ENCODE peak calls at places on chromosomes 16 and 17, in nine cellular contexts. One of them, this sample, is unnamed.

GRCh38 chr16:7614022-7614795 is 281.6 kb downstream of the RBFOX1 start:
- DNase-seq in right lobe of liver: no peak
- DNase-seq in GM20000: no peak
- DNase-seq in kidney: no peak
- DNase-seq in HCT116: no peak
- DNase-seq in GM23338: no peak
- DNase-seq in BJ: no peak
- DNase-seq in activated CD8-positive, alpha-beta T cell treated with anti-CD3 and anti-CD28 coated beads for 36 hours: no peak
- DNase-seq in A549: no peak
- DNase-seq in this sample: no peak

GRCh38 chr16:2082171-2082982 is 34.6 kb downstream of the TSC2 start:
- DNase-seq in BJ: no peak
- DNase-seq in GM23338: no peak
- DNase-seq in right lobe of liver: peak
- DNase-seq in kidney: no peak
- DNase-seq in GM20000: no peak
- DNase-seq in HCT116: no peak
- DNase-seq in A549: peak
- DNase-seq in activated CD8-positive, alpha-beta T cell treated with anti-CD3 and anti-CD28 coated beads for 36 hours: no peak
- DNase-seq in this sample: no peak

GRCh38 chr16:16782153-16782552 is 403.2 kb downstream of the NPIPA7 start:
- DNase-seq in BJ: no peak
- DNase-seq in HCT116: no peak
- DNase-seq in GM23338: no peak
- DNase-seq in A549: no peak
- DNase-seq in kidney: no peak
- DNase-seq in right lobe of liver: no peak
- DNase-seq in activated CD8-positive, alpha-beta T cell treated with anti-CD3 and anti-CD28 coated beads for 36 hours: no peak
- DNase-seq in GM20000: no peak
- DNase-seq in this sample: no peak

GRCh38 chr17:58786586-58787295 is 31.1 kb downstream of the PPM1E start:
- DNase-seq in GM23338: no peak
- DNase-seq in HCT116: peak
- DNase-seq in A549: peak
- DNase-seq in right lobe of liver: no peak
- DNase-seq in BJ: peak
- DNase-seq in kidney: no peak
- DNase-seq in GM20000: no peak
- DNase-seq in activated CD8-positive, alpha-beta T cell treated with anti-CD3 and anti-CD28 coated beads for 36 hours: no peak
- DNase-seq in this sample: no peak

GRCh38 chr16:85754403-85754802 is 3.5 kb upstream of the C16orf74 start:
- DNase-seq in right lobe of liver: no peak
- DNase-seq in GM20000: no peak
- DNase-seq in A549: no peak
- DNase-seq in BJ: no peak
- DNase-seq in GM23338: no peak
- DNase-seq in HCT116: no peak
- DNase-seq in activated CD8-positive, alpha-beta T cell treated with anti-CD3 and anti-CD28 coated beads for 36 hours: no peak
- DNase-seq in kidney: no peak
- DNase-seq in this sample: no peak

GRCh38 chr17:48747445-48748363 is 19.2 kb upstream of the HOXB13 start:
- DNase-seq in GM23338: peak
- DNase-seq in activated CD8-positive, alpha-beta T cell treated with anti-CD3 and anti-CD28 coated beads for 36 hours: no peak
- DNase-seq in BJ: no peak
- DNase-seq in A549: no peak
- DNase-seq in right lobe of liver: no peak
- DNase-seq in HCT116: no peak
- DNase-seq in kidney: no peak
- DNase-seq in GM20000: no peak
- DNase-seq in this sample: no peak

GRCh38 chr17:29747660-29748059 is 124.9 kb upstream of the CORO6 start:
- DNase-seq in right lobe of liver: no peak
- DNase-seq in kidney: no peak
- DNase-seq in GM23338: no peak
- DNase-seq in HCT116: no peak
- DNase-seq in activated CD8-positive, alpha-beta T cell treated with anti-CD3 and anti-CD28 coated beads for 36 hours: no peak
- DNase-seq in BJ: no peak
- DNase-seq in A549: no peak
- DNase-seq in GM20000: no peak
- DNase-seq in this sample: no peak

GRCh38 chr16:51648521-51648920 is 497.5 kb upstream of the SALL1 start:
- DNase-seq in BJ: no peak
- DNase-seq in activated CD8-positive, alpha-beta T cell treated with anti-CD3 and anti-CD28 coated beads for 36 hours: no peak
- DNase-seq in GM23338: no peak
- DNase-seq in HCT116: no peak
- DNase-seq in GM20000: no peak
- DNase-seq in A549: no peak
- DNase-seq in right lobe of liver: no peak
- DNase-seq in kidney: no peak
- DNase-seq in this sample: no peak

GRCh38 chr17:9926150-9926804 is 21.2 kb upstream of the RCVRN start:
- DNase-seq in GM23338: no peak
- DNase-seq in HCT116: no peak
- DNase-seq in BJ: no peak
- DNase-seq in kidney: peak
- DNase-seq in right lobe of liver: no peak
- DNase-seq in GM20000: no peak
- DNase-seq in activated CD8-positive, alpha-beta T cell treated with anti-CD3 and anti-CD28 coated beads for 36 hours: no peak
- DNase-seq in A549: no peak
- DNase-seq in this sample: no peak

GRCh38 chr17:72362466-72363335 is 241.9 kb downstream of the SOX9 start:
- DNase-seq in GM20000: no peak
- DNase-seq in right lobe of liver: no peak
- DNase-seq in BJ: no peak
- DNase-seq in HCT116: no peak
- DNase-seq in GM23338: no peak
- DNase-seq in A549: peak
- DNase-seq in kidney: no peak
- DNase-seq in activated CD8-positive, alpha-beta T cell treated with anti-CD3 and anti-CD28 coated beads for 36 hours: no peak
- DNase-seq in this sample: no peak

GRCh38 chr17:13310858-13311257 is 290.9 kb downstream of the HS3ST3A1 start:
- DNase-seq in A549: no peak
- DNase-seq in HCT116: no peak
- DNase-seq in GM20000: no peak
- DNase-seq in kidney: no peak
- DNase-seq in GM23338: no peak
- DNase-seq in right lobe of liver: no peak
- DNase-seq in BJ: no peak
- DNase-seq in activated CD8-positive, alpha-beta T cell treated with anti-CD3 and anti-CD28 coated beads for 36 hours: no peak
- DNase-seq in this sample: no peak

GRCh38 chr16:61182416-61182815 is 853.8 kb downstream of the CDH8 start:
- DNase-seq in GM20000: no peak
- DNase-seq in BJ: no peak
- DNase-seq in HCT116: no peak
- DNase-seq in right lobe of liver: no peak
- DNase-seq in GM23338: no peak
- DNase-seq in activated CD8-positive, alpha-beta T cell treated with anti-CD3 and anti-CD28 coated beads for 36 hours: no peak
- DNase-seq in A549: no peak
- DNase-seq in kidney: no peak
- DNase-seq in this sample: no peak

GRCh38 chr16:23365602-23366240 is 63.6 kb downstream of the SCNN1B start:
- DNase-seq in GM20000: no peak
- DNase-seq in BJ: no peak
- DNase-seq in HCT116: no peak
- DNase-seq in activated CD8-positive, alpha-beta T cell treated with anti-CD3 and anti-CD28 coated beads for 36 hours: peak
- DNase-seq in A549: peak
- DNase-seq in GM23338: peak
- DNase-seq in right lobe of liver: no peak
- DNase-seq in kidney: no peak
- DNase-seq in this sample: peak

GRCh38 chr16:70703041-70703834 is 17.4 kb upstream of the MTSS2 start:
- DNase-seq in A549: no peak
- DNase-seq in HCT116: no peak
- DNase-seq in BJ: peak
- DNase-seq in GM23338: peak
- DNase-seq in GM20000: no peak
- DNase-seq in kidney: no peak
- DNase-seq in right lobe of liver: no peak
- DNase-seq in activated CD8-positive, alpha-beta T cell treated with anti-CD3 and anti-CD28 coated beads for 36 hours: no peak
- DNase-seq in this sample: no peak

DNA sequence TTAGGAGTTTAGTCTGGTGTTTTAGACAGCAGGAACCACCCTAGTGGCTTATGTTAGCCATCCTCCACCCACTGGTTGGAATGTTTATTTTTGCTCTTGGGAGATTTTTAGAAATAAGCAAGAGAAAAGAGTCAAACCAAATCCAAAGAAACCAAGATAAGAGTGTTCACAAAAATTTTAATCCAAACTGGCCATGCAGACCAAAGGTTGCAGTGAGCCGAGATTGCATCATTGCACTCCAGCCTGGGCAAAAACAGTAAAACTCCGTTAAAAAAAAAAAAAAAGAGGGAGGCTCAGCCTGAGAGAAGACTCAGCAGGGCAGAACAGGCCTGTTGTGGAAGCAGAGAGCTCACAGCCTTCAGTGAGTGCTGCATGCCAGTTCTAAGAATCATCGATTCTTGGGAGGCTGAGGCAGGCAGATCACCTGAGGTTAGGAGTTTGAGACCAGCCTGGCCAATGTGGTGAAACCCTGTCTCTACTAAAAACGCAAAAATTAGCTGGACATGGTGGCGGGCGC is 12.2 kb upstream of the C16orf54 start:
- DNase-seq in kidney: no peak
- DNase-seq in GM23338: no peak
- DNase-seq in activated CD8-positive, alpha-beta T cell treated with anti-CD3 and anti-CD28 coated beads for 36 hours: no peak
- DNase-seq in A549: no peak
- DNase-seq in HCT116: no peak
- DNase-seq in BJ: peak
- DNase-seq in right lobe of liver: no peak
- DNase-seq in GM20000: no peak
- DNase-seq in this sample: no peak
- TF ChIP-seq CTCF in kidney: no peak
- TF ChIP-seq CTCF in GM23338: no peak
- TF ChIP-seq CTCF in activated CD8-positive, alpha-beta T cell treated with anti-CD3 and anti-CD28 coated beads for 36 hours: no peak
- TF ChIP-seq CTCF in A549: no peak
- TF ChIP-seq CTCF in HCT116: no peak
- TF ChIP-seq CTCF in BJ: peak
- TF ChIP-seq CTCF in right lobe of liver: peak
- TF ChIP-seq CTCF in GM20000: no peak
- TF ChIP-seq CTCF in this sample: peak

GRCh38 chr16:27928542-27928941 is 135.0 kb downstream of the GSG1L start:
- DNase-seq in activated CD8-positive, alpha-beta T cell treated with anti-CD3 and anti-CD28 coated beads for 36 hours: no peak
- DNase-seq in right lobe of liver: no peak
- DNase-seq in kidney: no peak
- DNase-seq in GM20000: no peak
- DNase-seq in HCT116: no peak
- DNase-seq in A549: no peak
- DNase-seq in GM23338: peak
- DNase-seq in BJ: no peak
- DNase-seq in this sample: peak

GRCh38 chr16:27925612-27926011 is 137.9 kb downstream of the GSG1L start:
- DNase-seq in kidney: no peak
- DNase-seq in GM23338: no peak
- DNase-seq in activated CD8-positive, alpha-beta T cell treated with anti-CD3 and anti-CD28 coated beads for 36 hours: no peak
- DNase-seq in A549: no peak
- DNase-seq in HCT116: no peak
- DNase-seq in BJ: no peak
- DNase-seq in right lobe of liver: no peak
- DNase-seq in GM20000: no peak
- DNase-seq in this sample: peak

GRCh38 chr16:27932542-27933178 is 130.9 kb downstream of the GSG1L start:
- DNase-seq in kidney: no peak
- DNase-seq in activated CD8-positive, alpha-beta T cell treated with anti-CD3 and anti-CD28 coated beads for 36 hours: no peak
- DNase-seq in HCT116: no peak
- DNase-seq in A549: no peak
- DNase-seq in GM23338: no peak
- DNase-seq in right lobe of liver: no peak
- DNase-seq in GM20000: no peak
- DNase-seq in BJ: no peak
- DNase-seq in this sample: no peak

GRCh38 chr16:27927266-27927901 is 136.1 kb downstream of the GSG1L start:
- DNase-seq in BJ: no peak
- DNase-seq in activated CD8-positive, alpha-beta T cell treated with anti-CD3 and anti-CD28 coated beads for 36 hours: no peak
- DNase-seq in kidney: no peak
- DNase-seq in GM23338: no peak
- DNase-seq in GM20000: no peak
- DNase-seq in right lobe of liver: no peak
- DNase-seq in A549: no peak
- DNase-seq in HCT116: no peak
- DNase-seq in this sample: no peak

DNA sequence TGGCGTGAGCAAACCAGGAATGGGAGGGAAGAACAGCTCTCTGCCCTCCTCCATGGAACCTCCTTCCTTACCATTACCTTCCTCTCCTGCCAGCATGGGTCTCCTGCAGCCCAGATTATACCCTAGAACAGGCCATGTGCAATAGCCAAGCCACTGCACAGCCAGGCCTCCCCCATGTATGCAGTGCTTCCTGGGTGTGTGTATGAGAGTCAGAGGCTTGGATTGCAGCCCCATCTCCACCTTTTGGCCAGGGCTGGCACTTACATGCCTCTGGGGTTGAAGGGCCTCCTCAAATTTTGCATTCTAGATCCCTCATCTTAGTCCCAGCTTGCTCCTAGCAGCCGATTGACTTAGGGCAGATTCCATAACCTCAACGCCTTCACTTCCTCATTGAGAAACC is 133.7 kb downstream of the GSG1L start:
- DNase-seq in A549: no peak
- DNase-seq in kidney: no peak
- DNase-seq in activated CD8-positive, alpha-beta T cell treated with anti-CD3 and anti-CD28 coated beads for 36 hours: no peak
- DNase-seq in BJ: no peak
- DNase-seq in GM23338: no peak
- DNase-seq in right lobe of liver: no peak
- DNase-seq in GM20000: no peak
- DNase-seq in HCT116: no peak
- DNase-seq in this sample: no peak
- TF ChIP-seq CTCF in A549: no peak
- TF ChIP-seq CTCF in kidney: no peak
- TF ChIP-seq CTCF in activated CD8-positive, alpha-beta T cell treated with anti-CD3 and anti-CD28 coated beads for 36 hours: no peak
- TF ChIP-seq CTCF in BJ: no peak
- TF ChIP-seq CTCF in GM23338: no peak
- TF ChIP-seq CTCF in right lobe of liver: no peak
- TF ChIP-seq CTCF in GM20000: no peak
- TF ChIP-seq CTCF in HCT116: no peak
- TF ChIP-seq CTCF in this sample: no peak

DNA sequence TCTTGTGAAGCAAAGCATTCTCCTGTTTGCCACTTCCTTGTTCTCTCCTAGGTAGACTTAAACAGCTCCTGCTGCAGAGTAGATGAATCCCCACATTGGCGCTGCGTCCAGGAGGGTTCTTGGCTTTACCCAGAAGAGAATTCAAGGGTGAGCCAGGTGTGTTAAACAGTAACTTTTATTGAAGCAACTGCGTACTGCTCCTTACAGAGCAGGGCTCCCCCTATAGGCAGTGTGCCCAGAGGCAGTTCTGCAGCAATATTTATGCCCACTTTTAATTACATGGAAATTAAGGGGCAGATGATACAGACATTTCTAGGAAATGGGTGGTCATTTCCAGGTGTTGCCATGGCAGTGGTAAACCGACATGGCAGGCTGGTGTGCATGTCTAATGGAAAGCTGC is 987.6 kb upstream of the RBFOX1 start:
- DNase-seq in A549: no peak
- DNase-seq in right lobe of liver: no peak
- DNase-seq in HCT116: no peak
- DNase-seq in activated CD8-positive, alpha-beta T cell treated with anti-CD3 and anti-CD28 coated beads for 36 hours: no peak
- DNase-seq in GM20000: no peak
- DNase-seq in kidney: no peak
- DNase-seq in GM23338: peak
- DNase-seq in BJ: no peak
- DNase-seq in this sample: no peak
- TF ChIP-seq CTCF in A549: no peak
- TF ChIP-seq CTCF in right lobe of liver: no peak
- TF ChIP-seq CTCF in HCT116: no peak
- TF ChIP-seq CTCF in activated CD8-positive, alpha-beta T cell treated with anti-CD3 and anti-CD28 coated beads for 36 hours: no peak
- TF ChIP-seq CTCF in GM20000: no peak
- TF ChIP-seq CTCF in kidney: no peak
- TF ChIP-seq CTCF in GM23338: peak
- TF ChIP-seq CTCF in BJ: no peak
- TF ChIP-seq CTCF in this sample: no peak

GRCh38 chr17:40415390-40415789 is 2.3 kb downstream of the TOP2A start:
- DNase-seq in BJ: no peak
- DNase-seq in GM20000: no peak
- DNase-seq in HCT116: no peak
- DNase-seq in right lobe of liver: no peak
- DNase-seq in activated CD8-positive, alpha-beta T cell treated with anti-CD3 and anti-CD28 coated beads for 36 hours: no peak
- DNase-seq in kidney: no peak
- DNase-seq in GM23338: peak
- DNase-seq in A549: peak
- DNase-seq in this sample: no peak
- TF ChIP-seq CTCF in BJ: peak
- TF ChIP-seq CTCF in GM20000: peak
- TF ChIP-seq CTCF in HCT116: peak
- TF ChIP-seq CTCF in right lobe of liver: peak
- TF ChIP-seq CTCF in activated CD8-positive, alpha-beta T cell treated with anti-CD3 and anti-CD28 coated beads for 36 hours: peak
- TF ChIP-seq CTCF in kidney: peak
- TF ChIP-seq CTCF in GM23338: peak
- TF ChIP-seq CTCF in A549: peak
- TF ChIP-seq CTCF in this sample: peak

This sample was measured in chondrocyte.